ENCODE peak calls at places on chromosomes 11 and 22, in seven cellular contexts. Z is stimulated activated CD4-positive, alpha-beta T cell treated with anti-CD3 and anti-CD28 coated beads, Interleukin-12 subunit alpha, Interleukin-12 subunit beta, amount 100 ng/mL, for 48 hours; R is EL; K is CD4-positive, CD25-positive, alpha-beta regulatory T cell; F is fibroblast of pulmonary artery; M is endothelial cell; T is GM03348. Q is an unnamed sample.

GRCh38 chr22:30685178-30685577 is 9.5 kb upstream of the OSBP2 start:
- DNase-seq in M (no peak), F (no peak), Z (no peak), R (no peak), T (no peak), K (no peak), Q (no peak)

GRCh38 chr11:69065136-69065710 is 16.5 kb downstream of the TPCN2 start:
- DNase-seq in R (no peak), F (no peak), T (no peak), M (no peak), K (no peak), Z (no peak), Q (no peak)

GRCh38 chr22:33811208-33811607 is 109.1 kb downstream of the LARGE1 start:
- DNase-seq in M (no peak), K (no peak), R (no peak), T (no peak), Z (no peak), F (no peak), Q (no peak)

GRCh38 chr11:113615098-113615497 is 91.0 kb downstream of the TMPRSS5 start:
- DNase-seq in F (no peak), R (no peak), Z (no peak), T (no peak), M (no peak), K (no peak), Q (no peak)

GRCh38 chr11:122524532-122524882 is 131.0 kb upstream of the UBASH3B start:
- DNase-seq in K (no peak), Z (no peak), R (no peak), T (peak), F (no peak), M (no peak), Q (no peak)

GRCh38 chr11:114846040-114846791 is 167.9 kb downstream of the NXPE2 start:
- DNase-seq in R (no peak), T (no peak), F (no peak), M (no peak), K (no peak), Z (no peak), Q (no peak)

GRCh38 chr11:26583550-26583949 is 11.5 kb upstream of the MUC15 start:
- DNase-seq in R (no peak), M (no peak), Z (no peak), F (peak), K (no peak), T (no peak), Q (no peak)

GRCh38 chr11:58963551-58964075 is 24.3 kb downstream of the GLYATL1 start:
- DNase-seq in Z (no peak), T (peak), F (peak), K (no peak), M (no peak), R (peak), Q (no peak)

GRCh38 chr11:15744693-15745092 is 611.7 kb downstream of the SOX6 start:
- DNase-seq in F (no peak), K (no peak), M (no peak), Z (no peak), R (no peak), T (no peak), Q (no peak)

GRCh38 chr11:31610544-31610943 is 101.0 kb downstream of the ELP4 start:
- DNase-seq in K (no peak), T (no peak), F (no peak), R (no peak), Z (no peak), M (no peak), Q (no peak)

GRCh38 chr22:23520875-23521441 is 59.1 kb downstream of the IGLL1 start:
- DNase-seq in F (peak), M (no peak), Z (no peak), K (no peak), R (no peak), T (no peak), Q (no peak)

GRCh38 chr11:78783846-78784245 is 209.2 kb upstream of the NARS2 start:
- DNase-seq in T (no peak), M (no peak), Z (no peak), F (no peak), R (no peak), K (no peak), Q (no peak)

GRCh38 chr11:123438191-123438627 is 8.1 kb downstream of the GRAMD1B start:
- DNase-seq in Z (no peak), R (peak), K (no peak), T (peak), F (no peak), M (no peak), Q (no peak)

GRCh38 chr11:46265764-46266163 is 11.7 kb upstream of the CREB3L1 start:
- DNase-seq in Z (no peak), R (no peak), M (no peak), F (no peak), K (no peak), T (no peak), Q (no peak)

GRCh38 chr11:12841946-12842630 is 167.0 kb upstream of the RASSF10 start:
- DNase-seq in Z (no peak), K (no peak), T (peak), R (peak), F (peak), M (peak), Q (no peak)

GRCh38 chr11:12175694-12176241 is 65.4 kb downstream of the MICAL2 start:
- DNase-seq in R (peak), T (peak), Z (no peak), M (no peak), K (no peak), F (peak), Q (no peak)

GRCh38 chr11:85826096-85826855 is 15.3 kb upstream of the SYTL2 start:
- DNase-seq in K (no peak), F (peak), M (peak), R (peak), T (peak), Z (no peak), Q (no peak)

GRCh38 chr11:108929241-108929640 is 264.4 kb downstream of the DDX10 start:
- DNase-seq in R (peak), Z (no peak), M (no peak), F (peak), T (peak), K (no peak), Q (no peak)

GRCh38 chr11:116693206-116694016 is 79.4 kb downstream of the BUD13 start:
- DNase-seq in F (no peak), R (no peak), T (no peak), M (no peak), K (no peak), Z (no peak), Q (no peak)